ENCODE peak calls at places on chromosomes 6 and 20, in seven cellular contexts. K is astrocyte of the spinal cord; S is stimulated activated CD4-positive, alpha-beta T cell treated with anti-CD3 and anti-CD28 coated beads, TNF-alpha, amount 100 ng/mL, for 1 hour; D is neuronal stem cell; M is stimulated activated CD8-positive, alpha-beta memory T cell treated with anti-CD3 and anti-CD28 coated beads, Interleukin-15, amount 100 ng/mL, for 24 hours; Q is heart left ventricle; X is EH. Y is an unnamed sample.

GRCh38 chr6:1082040-1082935 is 229.6 kb upstream of the FOXQ1 start:
- DNase-seq in K (no peak), S (no peak), D (no peak), M (no peak), Q (no peak), X (peak), Y (no peak)

GRCh38 chr6:90860822-90861601 is 274.1 kb upstream of the MAP3K7 start:
- DNase-seq in K (no peak), S (no peak), D (no peak), M (no peak), Q (no peak), X (peak), Y (no peak)

GRCh38 chr6:21732731-21733130 is 139.2 kb downstream of the SOX4 start:
- DNase-seq in K (peak), S (no peak), D (no peak), M (no peak), Q (no peak), X (no peak), Y (no peak)

GRCh38 chr6:108118791-108119211 is 44.3 kb upstream of the OSTM1 start:
- DNase-seq in K (no peak), S (no peak), D (peak), M (no peak), Q (no peak), X (peak), Y (no peak)

GRCh38 chr6:47126647-47127339 is 84.7 kb upstream of the ADGRF1 start:
- DNase-seq in K (no peak), S (no peak), D (no peak), M (no peak), Q (no peak), X (peak), Y (peak)

GRCh38 chr6:22313796-22314195 is 17.0 kb upstream of the PRL start:
- DNase-seq in K (no peak), S (no peak), D (no peak), M (no peak), Q (no peak), X (no peak), Y (no peak)

GRCh38 chr20:57698867-57699275 is 10.9 kb downstream of the PMEPA1 start:
- DNase-seq in K (no peak), S (no peak), D (no peak), M (no peak), Q (no peak), X (peak), Y (no peak)

GRCh38 chr6:3165631-3166534 is 8.5 kb upstream of the TUBB2A start:
- DNase-seq in K (peak), S (no peak), D (peak), M (no peak), Q (no peak), X (peak), Y (no peak)

GRCh38 chr6:138012682-138013081 is 94.5 kb downstream of the PERP start:
- DNase-seq in K (no peak), S (no peak), D (no peak), M (no peak), Q (no peak), X (no peak), Y (no peak)

GRCh38 chr6:27311806-27312145 is 297 bp downstream of the POM121L2 start:
- DNase-seq in K (no peak), S (no peak), D (no peak), M (no peak), Q (peak), X (no peak), Y (no peak)

GRCh38 chr6:66226099-66226498 is 519.1 kb upstream of the EYS start:
- DNase-seq in K (peak), S (no peak), D (no peak), M (no peak), Q (no peak), X (no peak), Y (no peak)

GRCh38 chr6:104484626-104485025 is 375.1 kb downstream of the HACE1 start:
- DNase-seq in K (no peak), S (no peak), D (no peak), M (no peak), Q (no peak), X (no peak), Y (no peak)

GRCh38 chr6:33783781-33784520 is 5.0 kb downstream of the LEMD2 start:
- DNase-seq in K (no peak), S (no peak), D (no peak), M (no peak), Q (peak), X (no peak), Y (no peak)

GRCh38 chr6:148577687-148578488 is 168.9 kb upstream of the UST start:
- DNase-seq in K (peak), S (no peak), D (peak), M (no peak), Q (peak), X (peak), Y (peak)